ENCODE peak calls at places on chromosome 10, in seven cellular contexts. One of them, this sample, is unnamed.

GRCh38 chr10:111481271-111482073 is 404.6 kb downstream of the ADRA2A start:
- DNase-seq in H9: no peak
- DNase-seq in H1: no peak
- DNase-seq in IMR-90: no peak
- DNase-seq in mesendoderm: peak
- DNase-seq in neuronal stem cell: no peak
- DNase-seq in trophoblast cell: peak
- DNase-seq in this sample: no peak

GRCh38 chr10:69051303-69051702 is 36.6 kb upstream of the SRGN start:
- DNase-seq in H9: no peak
- DNase-seq in H1: no peak
- DNase-seq in IMR-90: peak
- DNase-seq in mesendoderm: no peak
- DNase-seq in neuronal stem cell: no peak
- DNase-seq in trophoblast cell: peak
- DNase-seq in this sample: peak

GRCh38 chr10:118741994-118742393 is 12.8 kb downstream of the CACUL1 start:
- DNase-seq in H9: no peak
- DNase-seq in H1: no peak
- DNase-seq in IMR-90: no peak
- DNase-seq in mesendoderm: no peak
- DNase-seq in neuronal stem cell: no peak
- DNase-seq in trophoblast cell: no peak
- DNase-seq in this sample: no peak

GRCh38 chr10:110648743-110649651 is 4.9 kb downstream of the RBM20 start:
- DNase-seq in H9: no peak
- DNase-seq in H1: no peak
- DNase-seq in IMR-90: peak
- DNase-seq in mesendoderm: no peak
- DNase-seq in neuronal stem cell: no peak
- DNase-seq in trophoblast cell: no peak
- DNase-seq in this sample: peak

GRCh38 chr10:13100349-13101294 is 659 bp downstream of the OPTN start:
- DNase-seq in H9: peak
- DNase-seq in H1: no peak
- DNase-seq in IMR-90: peak
- DNase-seq in mesendoderm: peak
- DNase-seq in neuronal stem cell: peak
- DNase-seq in trophoblast cell: peak
- DNase-seq in this sample: peak

GRCh38 chr10:30782543-30783461 is 153.2 kb upstream of the LYZL2 start:
- DNase-seq in H9: no peak
- DNase-seq in H1: no peak
- DNase-seq in IMR-90: peak
- DNase-seq in mesendoderm: peak
- DNase-seq in neuronal stem cell: no peak
- DNase-seq in trophoblast cell: peak
- DNase-seq in this sample: peak

GRCh38 chr10:109866168-109866994 is 56.9 kb downstream of the XPNPEP1 start:
- DNase-seq in H9: no peak
- DNase-seq in H1: no peak
- DNase-seq in IMR-90: peak
- DNase-seq in mesendoderm: peak
- DNase-seq in neuronal stem cell: no peak
- DNase-seq in trophoblast cell: no peak
- DNase-seq in this sample: peak

GRCh38 chr10:22633528-22633927 is 80.8 kb downstream of the PIP4K2A start:
- DNase-seq in H9: no peak
- DNase-seq in H1: no peak
- DNase-seq in IMR-90: no peak
- DNase-seq in mesendoderm: no peak
- DNase-seq in neuronal stem cell: no peak
- DNase-seq in trophoblast cell: peak
- DNase-seq in this sample: no peak

GRCh38 chr10:11654659-11655058 is 43.2 kb upstream of the USP6NL start:
- DNase-seq in H9: no peak
- DNase-seq in H1: no peak
- DNase-seq in IMR-90: no peak
- DNase-seq in mesendoderm: no peak
- DNase-seq in neuronal stem cell: no peak
- DNase-seq in trophoblast cell: no peak
- DNase-seq in this sample: no peak

GRCh38 chr10:30697806-30698205 is 68.3 kb upstream of the LYZL2 start:
- DNase-seq in H9: no peak
- DNase-seq in H1: no peak
- DNase-seq in IMR-90: no peak
- DNase-seq in mesendoderm: no peak
- DNase-seq in neuronal stem cell: no peak
- DNase-seq in trophoblast cell: no peak
- DNase-seq in this sample: no peak

GRCh38 chr10:68560201-68560915 is at the start of gene TET1:
- DNase-seq in H9: peak
- DNase-seq in H1: peak
- DNase-seq in IMR-90: peak
- DNase-seq in mesendoderm: peak
- DNase-seq in neuronal stem cell: peak
- DNase-seq in trophoblast cell: peak
- DNase-seq in this sample: peak

GRCh38 chr10:31599626-31600504 is 280.8 kb downstream of the ZEB1 start:
- DNase-seq in H9: peak
- DNase-seq in H1: no peak
- DNase-seq in IMR-90: peak
- DNase-seq in mesendoderm: no peak
- DNase-seq in neuronal stem cell: no peak
- DNase-seq in trophoblast cell: no peak
- DNase-seq in this sample: no peak

GRCh38 chr10:78937800-78938694 is 130.7 kb upstream of the ZMIZ1 start:
- DNase-seq in H9: no peak
- DNase-seq in H1: no peak
- DNase-seq in IMR-90: no peak
- DNase-seq in mesendoderm: peak
- DNase-seq in neuronal stem cell: no peak
- DNase-seq in trophoblast cell: no peak
- DNase-seq in this sample: peak

GRCh38 chr10:127832456-127832855 is 60.3 kb downstream of the CLRN3 start:
- DNase-seq in H9: no peak
- DNase-seq in H1: no peak
- DNase-seq in IMR-90: no peak
- DNase-seq in mesendoderm: no peak
- DNase-seq in neuronal stem cell: no peak
- DNase-seq in trophoblast cell: no peak
- DNase-seq in this sample: no peak

GRCh38 chr10:122285506-122286444 is 14.7 kb downstream of the BTBD16 start:
- DNase-seq in H9: no peak
- DNase-seq in H1: no peak
- DNase-seq in IMR-90: no peak
- DNase-seq in mesendoderm: no peak
- DNase-seq in neuronal stem cell: no peak
- DNase-seq in trophoblast cell: no peak
- DNase-seq in this sample: no peak

GRCh38 chr10:51416494-51416893 is 282.9 kb downstream of the CSTF2T start:
- DNase-seq in H9: no peak
- DNase-seq in H1: no peak
- DNase-seq in IMR-90: no peak
- DNase-seq in mesendoderm: no peak
- DNase-seq in neuronal stem cell: no peak
- DNase-seq in trophoblast cell: no peak
- DNase-seq in this sample: no peak

GRCh38 chr10:109914966-109915365 is 8.3 kb downstream of the XPNPEP1 start:
- DNase-seq in H9: peak
- DNase-seq in H1: no peak
- DNase-seq in IMR-90: peak
- DNase-seq in mesendoderm: no peak
- DNase-seq in neuronal stem cell: no peak
- DNase-seq in trophoblast cell: peak
- DNase-seq in this sample: peak

GRCh38 chr10:49569031-49569765 is 30.3 kb upstream of the ERCC6 start:
- DNase-seq in H9: no peak
- DNase-seq in H1: no peak
- DNase-seq in IMR-90: peak
- DNase-seq in mesendoderm: no peak
- DNase-seq in neuronal stem cell: no peak
- DNase-seq in trophoblast cell: peak
- DNase-seq in this sample: peak

GRCh38 chr10:29850371-29850770 is 209.0 kb downstream of the JCAD start:
- DNase-seq in H9: no peak
- DNase-seq in H1: no peak
- DNase-seq in IMR-90: no peak
- DNase-seq in mesendoderm: no peak
- DNase-seq in neuronal stem cell: no peak
- DNase-seq in trophoblast cell: no peak
- DNase-seq in this sample: peak

GRCh38 chr10:31426425-31426824 is 107.4 kb downstream of the ZEB1 start:
- DNase-seq in H9: no peak
- DNase-seq in H1: no peak
- DNase-seq in IMR-90: peak
- DNase-seq in mesendoderm: peak
- DNase-seq in neuronal stem cell: no peak
- DNase-seq in trophoblast cell: no peak
- DNase-seq in this sample: peak

GRCh38 chr10:123904834-123905409 is 13.3 kb upstream of the CPXM2 start:
- DNase-seq in H9: peak
- DNase-seq in H1: no peak
- DNase-seq in IMR-90: no peak
- DNase-seq in mesendoderm: no peak
- DNase-seq in neuronal stem cell: no peak
- DNase-seq in trophoblast cell: no peak
- DNase-seq in this sample: no peak

DNA sequence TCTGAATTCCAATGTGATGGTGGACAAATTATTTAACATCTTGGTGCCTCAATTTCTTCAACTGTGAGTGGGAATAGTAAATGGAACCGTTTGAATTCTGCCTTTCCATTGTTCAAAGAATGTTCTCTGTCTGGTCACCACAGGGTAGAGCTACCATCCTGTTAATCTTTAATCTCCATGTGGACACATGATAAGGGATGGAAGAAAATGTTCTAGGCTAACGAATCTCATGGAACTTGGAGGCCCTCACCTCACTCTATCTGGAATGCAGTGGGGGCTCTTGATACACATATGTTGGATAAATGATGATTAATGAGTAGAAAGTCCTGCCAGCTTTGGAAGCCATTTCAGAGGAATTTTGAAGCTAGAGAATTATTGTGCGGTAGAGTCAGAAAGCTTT is 118.5 kb upstream of the HABP2 start:
- DNase-seq in H9: no peak
- DNase-seq in H1: no peak
- DNase-seq in IMR-90: no peak
- DNase-seq in mesendoderm: no peak
- DNase-seq in neuronal stem cell: no peak
- DNase-seq in trophoblast cell: no peak
- DNase-seq in this sample: no peak
- H3K18ac ChIP-seq in H9: no peak
- H3K18ac ChIP-seq in H1: no peak
- H3K18ac ChIP-seq in IMR-90: no peak
- H3K18ac ChIP-seq in mesendoderm: no peak
- H3K18ac ChIP-seq in neuronal stem cell: no peak
- H3K18ac ChIP-seq in trophoblast cell: no peak
- H3K18ac ChIP-seq in this sample: no peak

DNA sequence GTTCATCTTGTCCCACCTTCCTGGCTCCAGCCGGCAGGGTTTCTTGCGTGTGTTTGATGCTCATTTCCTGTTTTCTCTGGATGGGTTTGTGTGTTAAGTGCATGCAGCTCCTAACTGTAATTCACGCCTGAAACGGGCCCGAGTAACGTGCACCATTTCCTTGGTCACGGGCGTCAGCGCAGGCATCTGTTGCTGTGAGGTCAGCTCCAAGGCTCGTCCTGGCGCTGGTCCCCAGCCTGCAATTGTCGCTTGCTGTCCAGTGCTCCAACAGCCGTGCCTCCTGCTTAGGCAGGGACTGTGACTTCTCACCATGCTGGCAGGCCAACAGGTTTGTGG is 201.1 kb downstream of the GLRX3 start:
- DNase-seq in H9: no peak
- DNase-seq in H1: no peak
- DNase-seq in IMR-90: no peak
- DNase-seq in mesendoderm: no peak
- DNase-seq in neuronal stem cell: no peak
- DNase-seq in trophoblast cell: no peak
- DNase-seq in this sample: no peak
- H3K18ac ChIP-seq in H9: no peak
- H3K18ac ChIP-seq in H1: no peak
- H3K18ac ChIP-seq in IMR-90: no peak
- H3K18ac ChIP-seq in mesendoderm: no peak
- H3K18ac ChIP-seq in neuronal stem cell: no peak
- H3K18ac ChIP-seq in trophoblast cell: no peak
- H3K18ac ChIP-seq in this sample: no peak

DNA sequence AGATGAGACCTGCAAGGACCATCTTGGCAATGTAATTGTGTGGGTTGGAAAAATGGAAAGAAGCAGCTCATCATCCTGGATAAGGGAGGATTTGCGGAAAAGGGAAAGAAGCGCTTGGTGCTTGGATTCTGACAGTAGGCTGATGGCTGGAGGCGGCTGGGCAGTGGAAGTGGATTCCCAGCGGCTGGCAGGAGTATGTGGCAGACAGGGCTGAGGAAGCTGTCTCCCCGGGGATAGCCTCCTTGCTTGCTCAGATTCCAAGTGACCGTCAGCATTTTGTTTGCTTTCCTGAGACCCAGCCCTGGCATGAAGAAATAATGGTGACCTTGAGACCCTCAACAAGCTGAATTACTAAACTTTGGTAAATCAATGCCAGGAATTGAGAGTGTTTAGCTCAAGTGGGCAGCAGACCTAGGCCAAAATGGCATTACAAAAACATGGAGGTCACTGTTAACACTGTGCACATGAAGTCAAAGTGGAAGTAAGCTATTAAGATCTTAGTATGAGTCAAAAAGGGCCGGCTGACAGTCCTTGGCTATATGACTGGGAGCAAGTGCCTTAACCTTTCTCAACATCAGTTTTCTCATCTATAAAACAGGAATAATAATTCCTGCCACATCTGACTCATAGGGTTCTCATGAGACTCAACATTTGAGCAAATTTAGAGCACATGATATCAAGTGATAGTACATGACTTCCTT is 21.3 kb downstream of the SLC25A28 start:
- DNase-seq in H9: no peak
- DNase-seq in H1: no peak
- DNase-seq in IMR-90: no peak
- DNase-seq in mesendoderm: peak
- DNase-seq in neuronal stem cell: no peak
- DNase-seq in trophoblast cell: peak
- DNase-seq in this sample: no peak
- H3K18ac ChIP-seq in H9: no peak
- H3K18ac ChIP-seq in H1: no peak
- H3K18ac ChIP-seq in IMR-90: no peak
- H3K18ac ChIP-seq in mesendoderm: peak
- H3K18ac ChIP-seq in neuronal stem cell: no peak
- H3K18ac ChIP-seq in trophoblast cell: no peak
- H3K18ac ChIP-seq in this sample: no peak

GRCh38 chr10:53075469-53075868 is 302.9 kb upstream of the MBL2 start:
- DNase-seq in H9: no peak
- DNase-seq in H1: no peak
- DNase-seq in IMR-90: no peak
- DNase-seq in mesendoderm: no peak
- DNase-seq in neuronal stem cell: no peak
- DNase-seq in trophoblast cell: no peak
- DNase-seq in this sample: no peak

GRCh38 chr10:53072144-53072543 is 299.6 kb upstream of the MBL2 start:
- DNase-seq in H9: no peak
- DNase-seq in H1: no peak
- DNase-seq in IMR-90: no peak
- DNase-seq in mesendoderm: no peak
- DNase-seq in neuronal stem cell: no peak
- DNase-seq in trophoblast cell: no peak
- DNase-seq in this sample: no peak

GRCh38 chr10:53069013-53069412 is 296.4 kb upstream of the MBL2 start:
- DNase-seq in H9: no peak
- DNase-seq in H1: no peak
- DNase-seq in IMR-90: no peak
- DNase-seq in mesendoderm: no peak
- DNase-seq in neuronal stem cell: no peak
- DNase-seq in trophoblast cell: no peak
- DNase-seq in this sample: no peak

GRCh38 chr10:53071505-53072125 is 299.0 kb upstream of the MBL2 start:
- DNase-seq in H9: no peak
- DNase-seq in H1: no peak
- DNase-seq in IMR-90: no peak
- DNase-seq in mesendoderm: no peak
- DNase-seq in neuronal stem cell: no peak
- DNase-seq in trophoblast cell: no peak
- DNase-seq in this sample: no peak
- H3K18ac ChIP-seq in H9: no peak
- H3K18ac ChIP-seq in H1: no peak
- H3K18ac ChIP-seq in IMR-90: no peak
- H3K18ac ChIP-seq in mesendoderm: peak
- H3K18ac ChIP-seq in neuronal stem cell: no peak
- H3K18ac ChIP-seq in trophoblast cell: no peak
- H3K18ac ChIP-seq in this sample: no peak